ENCODE peak calls at places on chromosomes 1 and 21, in five cellular contexts. J is IMR-90, O is hepatocyte, A is fibroblast of lung, Z is mammary epithelial cell. Q is an unnamed sample.

GRCh38 chr21:29613877-29614276 is 315.2 kb downstream of the BACH1 start:
- DNase-seq in J (no peak), O (no peak), A (no peak), Z (no peak), Q (no peak)

GRCh38 chr1:85320371-85321131 is 44.1 kb upstream of the BCL10 start:
- DNase-seq in J (peak; percentile 81), O (no peak), A (peak; percentile 42), Z (peak; percentile 48), Q (peak; percentile 63)

GRCh38 chr1:10675813-10676212 is 120.6 kb downstream of the CASZ1 start:
- DNase-seq in J (no peak), O (no peak), A (no peak), Z (no peak), Q (no peak)

GRCh38 chr1:235011064-235011598 is 117.5 kb downstream of the TOMM20 start:
- DNase-seq in J (no peak), O (no peak), A (no peak), Z (no peak), Q (peak; percentile 18)

GRCh38 chr21:15686506-15686905 is 43.3 kb upstream of the USP25 start:
- DNase-seq in J (no peak), O (no peak), A (no peak), Z (no peak), Q (no peak)

GRCh38 chr1:211589782-211590721 is 11.1 kb upstream of the SLC30A1 start:
- DNase-seq in J (peak; percentile 62), O (no peak), A (peak; percentile 66), Z (peak; percentile 26), Q (no peak)

GRCh38 chr1:242055921-242056320 is 57.0 kb upstream of the MAP1LC3C start:
- DNase-seq in J (no peak), O (no peak), A (no peak), Z (peak; percentile 47), Q (no peak)

GRCh38 chr1:1116701-1117468 is 996 bp upstream of the C1orf159 start:
- DNase-seq in J (no peak), O (no peak), A (no peak), Z (peak; percentile 14), Q (peak; percentile 93)

GRCh38 chr1:47678464-47678980 is 240.7 kb downstream of the FOXD2 start:
- DNase-seq in J (no peak), O (no peak), A (no peak), Z (no peak), Q (no peak)

GRCh38 chr1:93576346-93576745 is 105.3 kb downstream of the BCAR3 start:
- DNase-seq in J (no peak), O (peak; percentile 72), A (no peak), Z (no peak), Q (no peak)

GRCh38 chr1:44318097-44319088 is 36.7 kb downstream of the ERI3 start:
- DNase-seq in J (peak; percentile 23), O (peak; percentile 72), A (peak; percentile 45), Z (peak; percentile 24), Q (peak; percentile 90)

GRCh38 chr1:82838066-82838465 is 1037.3 kb downstream of the ADGRL2 start:
- DNase-seq in J (no peak), O (no peak), A (peak; percentile 6), Z (peak; percentile 2), Q (no peak)

GRCh38 chr1:92882817-92883216 is 51.0 kb downstream of the RPL5 start:
- DNase-seq in J (no peak), O (no peak), A (no peak), Z (peak; percentile 11), Q (no peak)

GRCh38 chr21:41952568-41953248 is 1.1 kb downstream of the C2CD2 start:
- DNase-seq in J (peak; percentile 16), O (no peak), A (no peak), Z (peak; percentile 24), Q (peak; percentile 76)

GRCh38 chr1:20329793-20330542 is 39.3 kb downstream of the VWA5B1 start:
- DNase-seq in J (no peak), O (no peak), A (no peak), Z (no peak), Q (no peak)

GRCh38 chr1:200363200-200363933 is 46.5 kb downstream of the ZNF281 start:
- DNase-seq in J (no peak), O (no peak), A (no peak), Z (no peak), Q (no peak)

GRCh38 chr1:46148318-46148717 is 15.9 kb upstream of the PIK3R3 start:
- DNase-seq in J (no peak), O (no peak), A (no peak), Z (no peak), Q (no peak)

GRCh38 chr1:55209247-55209646 is 5.9 kb downstream of the USP24 start:
- DNase-seq in J (no peak), O (no peak), A (no peak), Z (no peak), Q (no peak)

GRCh38 chr1:245091818-245092637 is 62.8 kb upstream of the KIF26B start:
- DNase-seq in J (peak; percentile 99), O (peak; percentile 83), A (peak; percentile 91), Z (peak; percentile 92), Q (peak; percentile 98)

GRCh38 chr1:45103534-45103933 is 91.5 kb downstream of the UROD start:
- DNase-seq in J (no peak), O (no peak), A (no peak), Z (no peak), Q (no peak)

GRCh38 chr1:5960336-5960735 is 31.9 kb downstream of the NPHP4 start:
- DNase-seq in J (no peak), O (no peak), A (no peak), Z (no peak), Q (peak; percentile 80)

GRCh38 chr1:230276401-230276800 is 149.7 kb downstream of the PGBD5 start:
- DNase-seq in J (no peak), O (no peak), A (no peak), Z (no peak), Q (no peak)

GRCh38 chr1:174870319-174870718 is 129.4 kb upstream of the CACYBP start:
- DNase-seq in J (no peak), O (no peak), A (no peak), Z (no peak), Q (no peak)

GRCh38 chr1:86151427-86151826 is 5.1 kb downstream of the COL24A1 start:
- DNase-seq in J (peak; percentile 82), O (no peak), A (peak; percentile 52), Z (no peak), Q (peak; percentile 86)

GRCh38 chr1:172670791-172671190 is 11.9 kb downstream of the FASLG start:
- DNase-seq in J (no peak), O (no peak), A (no peak), Z (no peak), Q (no peak)

GRCh38 chr21:45417256-45417950 is 12.4 kb downstream of the COL18A1 start:
- DNase-seq in J (no peak), O (peak; percentile 3), A (no peak), Z (no peak), Q (no peak)

GRCh38 chr1:41754540-41754939 is 164.2 kb downstream of the HIVEP3 start:
- DNase-seq in J (no peak), O (no peak), A (no peak), Z (no peak), Q (no peak)

DNA sequence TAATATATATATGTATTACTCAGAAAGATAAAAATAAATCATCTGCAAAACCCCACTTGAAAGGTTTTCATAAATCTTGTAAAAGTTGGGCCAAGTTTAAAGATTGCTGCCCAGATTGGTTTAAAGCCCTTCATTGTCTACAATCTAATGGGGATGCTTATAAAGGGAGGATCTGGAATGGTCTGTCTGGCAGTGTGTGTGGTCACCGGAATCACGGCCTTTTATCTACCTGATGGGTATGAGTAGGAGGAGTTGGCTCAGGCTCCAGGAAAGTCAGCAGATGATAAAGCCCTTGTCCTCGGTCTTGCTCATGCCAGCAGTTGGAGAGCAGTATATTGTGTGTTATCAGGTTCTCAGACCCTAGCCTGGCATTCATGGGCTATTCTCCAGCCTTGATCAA is 197.7 kb downstream of the ROR1 start:
- DNase-seq in J (no peak), O (no peak), A (no peak), Z (peak; percentile 31), Q (no peak)
- H3K4me3 ChIP-seq in J (no peak overlapping the region), O (no peak overlapping the region), A (no peak overlapping the region), Z (no peak overlapping the region), Q (no peak overlapping the region)

DNA sequence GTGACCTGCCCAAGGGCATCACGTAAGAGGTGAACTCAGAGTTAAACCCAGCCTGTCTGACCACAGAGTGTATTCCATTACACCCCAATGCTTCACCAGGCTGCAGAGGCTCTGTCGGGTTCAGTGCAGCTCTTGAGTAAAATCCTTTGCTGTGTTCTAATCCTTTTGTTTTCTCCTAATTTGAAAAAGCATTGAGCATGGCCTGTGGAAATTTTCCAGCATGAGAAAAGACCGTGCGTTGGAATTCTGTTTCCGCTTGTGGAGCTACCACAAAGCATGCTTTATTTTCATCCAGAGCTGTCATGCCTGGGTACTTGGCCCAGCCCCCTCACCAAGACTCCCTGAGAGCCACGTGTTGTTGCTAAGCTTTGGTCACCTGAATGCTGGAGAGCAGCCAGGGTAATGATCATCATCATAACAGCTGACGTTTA is 317.6 kb downstream of the PRDM2 start:
- DNase-seq in J (no peak), O (no peak), A (no peak), Z (no peak), Q (no peak)
- H2AFZ ChIP-seq in J (no peak overlapping the region), O (no peak overlapping the region), A (no peak overlapping the region), Z (no peak overlapping the region), Q (no peak overlapping the region)

GRCh38 chr1:24553931-24554330 is 2.0 kb upstream of the NCMAP start:
- DNase-seq in J (no peak), O (no peak), A (no peak), Z (no peak), Q (no peak)
- H3K27me3 ChIP-seq in J (peaks cover 58% of the 10 kb centered on the region), O (peaks cover 6% of the 10 kb centered on the region), A (peaks cover 23% of the 10 kb centered on the region), Z (no peaks in the 10 kb centered on the region), Q (peaks cover 55% of the 10 kb centered on the region)

GRCh38 chr1:155134858-155135415 is 715 bp upstream of the SLC50A1 start:
- DNase-seq in J (peak; percentile 97), O (peak; percentile 97), A (peak; percentile 92), Z (peak; percentile 99), Q (peak; percentile 97)

GRCh38 chr1:155135416-155136197 is at the start of gene SLC50A1:
- DNase-seq in J (peak; percentile 91), O (peak; percentile 99), A (peak; percentile 90), Z (peak; percentile 91), Q (peak; percentile 98)

GRCh38 chr1:155136728-155137127 is 1.1 kb downstream of the SLC50A1 start:
- DNase-seq in J (no peak), O (no peak), A (no peak), Z (no peak), Q (no peak)

GRCh38 chr1:155133799-155134281 is 1.8 kb upstream of the SLC50A1 start:
- DNase-seq in J (no peak), O (no peak), A (no peak), Z (no peak), Q (no peak)

GRCh38 chr1:155134322-155134721 is 1.3 kb upstream of the SLC50A1 start:
- DNase-seq in J (no peak), O (no peak), A (no peak), Z (peak; percentile 23), Q (peak; percentile 80)
- H3K4me3 ChIP-seq in J (no peak overlapping the region), O (no peak overlapping the region), A (no peak overlapping the region), Z (no peak overlapping the region), Q (peak overlapping the region; percentile 77)

GRCh38 chr1:167499657-167500056 is 18.7 kb downstream of the CD247 start:
- DNase-seq in J (no peak), O (no peak), A (no peak), Z (no peak), Q (no peak)
- H2AFZ ChIP-seq in J (no peak overlapping the region), O (no peak overlapping the region), A (no peak overlapping the region), Z (no peak overlapping the region), Q (no peak overlapping the region)